ENCODE peak calls at places on chromosomes 6 and 20, in five cellular contexts. A is hepatocyte, T is HCT116, I is K562, C is cardiac fibroblast. J is an unnamed sample.

GRCh38 chr6:139640911-139641310 is 266.5 kb upstream of the CITED2 start:
- DNase-seq in C (no peak), A (no peak), T (no peak), I (no peak), J (no peak)

GRCh38 chr20:32893878-32894483 is 35.3 kb downstream of the EFCAB8 start:
- DNase-seq in T (no peak), I (peak), A (no peak), C (peak), J (no peak)

GRCh38 chr20:21397341-21398108 is at the start of gene NKX2-4:
- DNase-seq in A (peak), C (no peak), I (no peak), T (no peak), J (no peak)

GRCh38 chr6:97919631-97920030 is 636.6 kb upstream of the MMS22L start:
- DNase-seq in A (no peak), I (no peak), T (no peak), C (no peak), J (no peak)

GRCh38 chr6:128929869-128930268 is 46.9 kb downstream of the LAMA2 start:
- DNase-seq in T (no peak), I (no peak), A (no peak), C (no peak), J (no peak)

GRCh38 chr20:39429716-39430115 is 467.6 kb downstream of the DHX35 start:
- DNase-seq in T (no peak), I (no peak), C (no peak), A (peak), J (no peak)

GRCh38 chr20:46970937-46971630 is 76.4 kb downstream of the EYA2 start:
- DNase-seq in A (peak), I (peak), T (peak), C (peak), J (peak)

GRCh38 chr6:52976591-52977035 is 18.5 kb downstream of the GSTA4 start:
- DNase-seq in T (no peak), C (no peak), I (no peak), A (peak), J (no peak)

GRCh38 chr20:23244207-23244915 is 106.2 kb upstream of the NXT1 start:
- DNase-seq in T (no peak), I (no peak), A (no peak), C (peak), J (no peak)

GRCh38 chr20:47859255-47859654 is 74.0 kb upstream of the SULF2 start:
- DNase-seq in I (no peak), T (no peak), C (peak), A (no peak), J (no peak)

GRCh38 chr6:88089708-88090107 is 42.1 kb downstream of the SPACA1 start:
- DNase-seq in T (no peak), A (no peak), I (no peak), C (no peak), J (no peak)

GRCh38 chr20:13029687-13030510 is 21.1 kb downstream of the SPTLC3 start:
- DNase-seq in A (peak), T (peak), I (no peak), C (peak), J (peak)

GRCh38 chr6:17347012-17347411 is 46.4 kb upstream of the CAP2 start:
- DNase-seq in I (no peak), C (no peak), T (no peak), A (no peak), J (no peak)

GRCh38 chr6:107704377-107705013 is 119.6 kb downstream of the SCML4 start:
- DNase-seq in I (peak), C (peak), A (peak), T (peak), J (no peak)

GRCh38 chr20:39155996-39156395 is 193.9 kb downstream of the DHX35 start:
- DNase-seq in I (no peak), C (no peak), T (no peak), A (no peak), J (no peak)

GRCh38 chr20:10113746-10114145 is 79.0 kb downstream of the ANKEF1 start:
- DNase-seq in I (no peak), T (no peak), A (no peak), C (peak), J (no peak)

GRCh38 chr6:100023798-100024197 is 29.8 kb upstream of the MCHR2 start:
- DNase-seq in T (no peak), A (no peak), I (no peak), C (no peak), J (no peak)

GRCh38 chr6:39294899-39295298 is 19.3 kb downstream of the KCNK17 start:
- DNase-seq in I (no peak), C (no peak), T (no peak), A (no peak), J (no peak)

GRCh38 chr6:65059568-65059967 is 647.5 kb downstream of the EYS start:
- DNase-seq in C (no peak), I (no peak), T (no peak), A (no peak), J (no peak)

GRCh38 chr6:143753678-143754077 is 75.9 kb downstream of the PHACTR2 start:
- DNase-seq in C (no peak), I (no peak), A (no peak), T (no peak), J (no peak)

GRCh38 chr6:133951881-133952814 is 876 bp upstream of the TBPL1 start:
- DNase-seq in C (peak), A (peak), T (peak), I (peak), J (no peak)

GRCh38 chr20:61982240-61982950 is 83.3 kb downstream of the TAF4 start:
- DNase-seq in I (no peak), T (no peak), A (no peak), C (no peak), J (no peak)

GRCh38 chr20:4730782-4731181 is 9.1 kb downstream of the PRND start:
- DNase-seq in A (peak), C (peak), T (no peak), I (peak), J (no peak)

GRCh38 chr6:41371992-41372525 is 36.7 kb downstream of the NCR2 start:
- DNase-seq in I (no peak), C (peak), T (no peak), A (peak), J (no peak)

GRCh38 chr6:144170044-144170443 is 19.7 kb downstream of the STX11 start:
- DNase-seq in A (no peak), I (no peak), T (no peak), C (no peak), J (no peak)

GRCh38 chr20:22836877-22837276 is 198.2 kb upstream of the SSTR4 start:
- DNase-seq in C (peak), A (peak), I (peak), T (no peak), J (no peak)

GRCh38 chr6:125220712-125221111 is 67.1 kb downstream of the TPD52L1 start:
- DNase-seq in T (no peak), I (no peak), A (peak), C (no peak), J (no peak)

GRCh38 chr20:50992733-50993457 is 30.0 kb downstream of the KCNG1 start:
- DNase-seq in T (peak), I (peak), A (peak), C (peak), J (no peak)

GRCh38 chr6:83057705-83058321 is 7.8 kb downstream of the UBE3D start:
- DNase-seq in I (peak), T (peak), C (peak), A (peak), J (no peak)

GRCh38 chr20:34389206-34389953 is 26.3 kb downstream of the ITCH start:
- DNase-seq in T (no peak), I (no peak), A (no peak), C (no peak), J (no peak)

DNA sequence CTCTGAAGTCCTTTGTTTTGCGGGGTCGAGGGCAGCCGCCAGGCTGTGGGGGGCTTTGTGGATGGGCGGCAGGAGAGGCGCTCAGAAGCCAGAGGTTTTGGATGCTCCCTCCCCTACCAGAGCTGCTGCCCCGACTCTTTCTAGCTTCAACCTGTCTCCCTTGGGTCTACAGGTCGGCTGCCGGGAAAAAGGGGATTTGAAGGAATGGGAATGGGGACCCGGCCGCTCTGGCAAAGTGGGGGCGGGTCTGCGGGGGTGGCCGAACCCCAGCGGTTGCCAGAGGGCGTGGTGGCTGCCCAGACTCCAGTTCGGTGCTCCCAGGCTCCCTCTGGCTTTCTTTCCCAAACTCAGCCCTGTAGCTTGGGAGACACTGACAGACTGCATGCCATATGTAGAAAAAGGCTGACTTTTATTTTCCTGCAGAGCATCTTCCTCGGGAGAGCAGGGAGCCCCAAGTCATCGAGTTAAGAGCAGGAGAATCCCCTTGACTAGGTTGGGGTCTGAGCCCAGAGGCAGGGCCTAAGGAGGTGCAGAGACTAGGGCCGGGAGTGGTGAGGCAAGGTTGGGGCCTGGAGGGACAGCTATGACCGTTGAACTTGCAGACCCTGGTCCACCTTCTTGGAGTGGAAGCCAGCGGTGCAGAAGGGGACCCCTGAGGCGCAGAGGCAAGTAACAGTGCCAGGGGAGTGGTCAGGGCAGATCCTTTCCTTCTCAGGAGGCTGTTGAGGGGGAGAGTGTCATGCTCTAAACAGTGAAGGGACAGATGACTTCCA is 1.4 kb upstream of the PPP1R18 start:
- DNase-seq in T (no peak), I (peak), C (peak), A (peak), J (no peak)
- TF ChIP-seq CTCF in T (no peak), I (no peak), C (peak), A (peak), J (peak)

GRCh38 chr6:7543761-7544424 is 2.4 kb downstream of the DSP start:
- DNase-seq in T (no peak), C (no peak), I (no peak), A (peak), J (no peak)
- H3K4me3 ChIP-seq in T (no peak), C (peak), I (no peak), A (peak), J (no peak)

DNA sequence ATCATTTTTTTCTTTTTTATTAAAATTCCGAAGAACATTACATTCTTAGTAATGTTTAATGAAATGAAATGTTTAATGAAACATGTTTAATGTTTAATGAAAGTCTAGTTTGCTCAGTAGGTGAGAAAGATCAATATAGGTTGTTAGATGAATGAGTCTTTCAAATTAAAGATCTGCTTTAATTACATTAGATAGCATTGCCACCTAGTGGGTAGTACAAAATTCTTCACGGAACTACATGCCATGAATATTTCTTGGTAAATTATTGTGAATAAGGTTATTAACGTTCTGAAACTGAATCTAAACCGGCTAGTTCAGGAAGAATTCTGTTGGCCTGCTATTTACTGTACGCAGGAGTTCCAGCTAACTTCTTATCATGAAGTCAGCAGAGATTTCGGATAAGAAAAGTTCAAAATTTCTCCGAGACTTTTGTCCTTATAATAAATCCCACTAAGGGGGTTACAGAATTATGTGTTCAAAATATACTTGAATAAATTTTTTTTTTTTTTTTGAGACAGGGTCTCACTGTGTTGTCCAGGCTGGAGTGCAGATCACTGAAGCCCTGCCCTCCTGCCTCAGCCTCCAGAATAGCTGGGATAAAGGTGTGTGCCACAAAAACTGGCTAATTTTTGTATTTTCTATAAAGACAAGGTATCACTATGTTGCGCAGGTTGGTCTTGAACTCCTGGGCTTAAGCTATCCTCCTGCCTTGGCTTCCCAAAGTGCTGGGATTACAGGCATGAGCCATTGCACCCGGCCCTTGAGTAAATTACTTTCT is 7.9 kb upstream of the GMNN start:
- DNase-seq in T (no peak), I (no peak), A (peak), C (peak), J (peak)
- TF ChIP-seq CTCF in T (peak), I (no peak), A (peak), C (peak), J (peak)

DNA sequence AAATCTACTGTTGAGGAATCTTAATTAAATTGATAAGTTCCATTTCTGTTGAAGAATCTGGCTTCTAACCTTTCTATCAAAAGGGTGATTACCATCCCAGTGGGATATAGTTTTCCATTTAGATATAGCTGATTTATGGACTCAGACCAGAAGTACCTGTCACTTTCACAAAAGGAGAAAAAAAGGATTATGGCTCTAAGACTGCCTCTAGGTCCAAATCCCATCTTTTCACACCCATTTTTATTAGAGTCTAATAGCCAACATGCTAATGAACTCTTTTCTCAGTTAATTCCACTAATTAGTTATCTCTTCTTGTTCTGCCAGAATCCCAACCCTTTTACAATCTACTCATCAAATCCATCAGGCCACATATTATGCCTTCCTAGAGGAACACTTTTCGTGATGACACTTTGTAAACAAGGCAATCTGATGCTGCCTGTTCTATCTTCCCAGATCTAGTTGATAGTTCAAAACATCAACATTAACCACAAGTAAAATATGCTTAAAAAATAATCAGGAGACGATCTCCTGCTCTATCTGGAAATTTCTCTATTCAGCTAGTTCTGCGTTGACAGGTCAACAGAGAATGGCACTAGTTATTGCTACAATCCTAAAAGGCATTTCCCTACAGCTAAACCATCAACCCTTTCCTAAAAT is 2.2 kb downstream of the B4GALT5 start:
- DNase-seq in A (no peak), T (no peak), I (no peak), C (no peak), J (no peak)
- H3K4me3 ChIP-seq in A (peak), T (peak), I (peak), C (peak), J (peak)

GRCh38 chr20:64131406-64131805 is 24.0 kb upstream of the NPBWR2 start:
- DNase-seq in T (no peak), A (no peak), C (peak), I (no peak), J (peak)
- TF ChIP-seq CTCF in T (peak), A (no peak), C (peak), I (peak), J (peak)

GRCh38 chr6:155443168-155443567 is 12.5 kb downstream of the NOX3 start:
- DNase-seq in I (no peak), T (no peak), A (no peak), C (no peak), J (no peak)
- H3K4me3 ChIP-seq in I (no peak), T (no peak), A (no peak), C (no peak), J (no peak)

DNA sequence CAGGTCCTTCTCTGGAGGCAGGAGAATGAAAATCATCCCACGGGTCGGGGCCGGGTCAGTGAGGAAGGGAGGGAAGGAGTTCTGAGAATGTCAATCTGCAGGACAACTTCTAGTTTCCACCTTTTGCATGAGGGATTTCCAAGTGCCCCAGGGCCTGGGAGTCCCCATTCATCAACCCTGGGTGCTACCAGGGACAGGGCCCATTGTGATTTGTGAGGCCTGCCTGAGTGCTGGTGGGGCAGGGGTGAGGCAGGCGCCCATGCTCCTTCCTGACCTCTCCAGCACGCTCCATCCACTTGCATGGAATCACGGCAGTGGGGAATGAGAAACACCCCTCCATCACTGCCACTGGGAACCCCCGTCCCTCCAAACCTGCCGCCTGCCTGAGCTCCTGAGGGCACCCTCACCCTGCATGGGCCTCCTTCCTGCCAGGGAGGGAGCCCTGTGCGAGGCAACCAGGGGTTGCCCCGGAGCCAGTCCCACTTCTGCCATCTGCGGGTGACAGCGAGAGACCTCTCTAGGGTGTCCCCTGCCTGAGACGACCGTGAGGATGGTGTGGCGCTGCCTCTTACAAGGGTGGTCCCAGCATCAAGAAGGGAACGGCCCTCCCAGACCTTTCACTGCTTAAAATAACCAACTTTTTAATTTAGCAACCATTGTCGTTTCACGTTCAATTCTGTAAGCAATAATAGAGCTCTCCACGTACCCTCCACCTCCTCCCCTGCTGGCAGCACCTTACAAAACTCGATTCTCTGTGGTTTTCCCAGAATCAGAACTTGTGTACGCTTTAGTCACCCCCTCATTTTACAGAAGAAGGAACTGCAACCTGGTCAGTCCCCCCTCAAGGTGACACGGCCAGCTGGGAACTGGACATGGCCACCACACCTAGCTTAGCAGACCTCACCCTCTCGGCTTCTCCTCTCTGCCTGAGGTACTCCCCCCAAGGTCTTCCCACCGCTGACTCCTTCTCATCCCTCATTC is 28.6 kb downstream of the PMEPA1 start:
- DNase-seq in A (no peak), C (no peak), I (no peak), T (no peak), J (no peak)
- TF ChIP-seq CTCF in A (no peak), C (no peak), I (no peak), T (no peak), J (no peak)